ENCODE peak calls at places on chromosomes 5 and 9, in seven cellular contexts. One of them, this sample, is unnamed.

GRCh38 chr5:173984218-173984617 is 4.8 kb upstream of the C5orf47 start:
- DNase-seq in esophagus squamous epithelium: no peak
- DNase-seq in gastrocnemius medialis: no peak
- DNase-seq in transverse colon: no peak
- DNase-seq in kidney: no peak
- DNase-seq in osteoblast: no peak
- DNase-seq in Peyer's patch: no peak
- DNase-seq in this sample: no peak

GRCh38 chr5:378976-379742 is 57.6 kb downstream of the AHRR start:
- DNase-seq in Peyer's patch: peak; percentile 31
- DNase-seq in osteoblast: peak; percentile 95
- DNase-seq in kidney: peak; percentile 10
- DNase-seq in gastrocnemius medialis: no peak
- DNase-seq in esophagus squamous epithelium: no peak
- DNase-seq in transverse colon: no peak
- DNase-seq in this sample: no peak

GRCh38 chr5:83632874-83633273 is 87.8 kb downstream of the HAPLN1 start:
- DNase-seq in gastrocnemius medialis: no peak
- DNase-seq in Peyer's patch: no peak
- DNase-seq in esophagus squamous epithelium: no peak
- DNase-seq in osteoblast: peak; percentile 69
- DNase-seq in transverse colon: no peak
- DNase-seq in kidney: no peak
- DNase-seq in this sample: no peak

GRCh38 chr9:112175796-112176315 is 759 bp upstream of the SUSD1 start:
- DNase-seq in Peyer's patch: no peak
- DNase-seq in esophagus squamous epithelium: no peak
- DNase-seq in gastrocnemius medialis: no peak
- DNase-seq in osteoblast: peak; percentile 65
- DNase-seq in transverse colon: no peak
- DNase-seq in kidney: no peak
- DNase-seq in this sample: no peak

GRCh38 chr5:40474250-40474649 is 205.5 kb upstream of the PTGER4 start:
- DNase-seq in transverse colon: no peak
- DNase-seq in Peyer's patch: no peak
- DNase-seq in gastrocnemius medialis: no peak
- DNase-seq in esophagus squamous epithelium: no peak
- DNase-seq in osteoblast: no peak
- DNase-seq in kidney: no peak
- DNase-seq in this sample: no peak

GRCh38 chr9:129402341-129402739 is 218.6 kb downstream of the C9orf50 start:
- DNase-seq in gastrocnemius medialis: no peak
- DNase-seq in esophagus squamous epithelium: no peak
- DNase-seq in transverse colon: no peak
- DNase-seq in osteoblast: peak; percentile 78
- DNase-seq in kidney: peak; percentile 77
- DNase-seq in Peyer's patch: no peak
- DNase-seq in this sample: no peak

GRCh38 chr9:128078504-128079434 is 10.7 kb downstream of the SLC25A25 start:
- DNase-seq in Peyer's patch: no peak
- DNase-seq in esophagus squamous epithelium: no peak
- DNase-seq in osteoblast: peak; percentile 83
- DNase-seq in kidney: no peak
- DNase-seq in transverse colon: peak; percentile 62
- DNase-seq in gastrocnemius medialis: peak; percentile 65
- DNase-seq in this sample: peak; percentile 48

GRCh38 chr5:161378701-161379100 is 167.8 kb downstream of the GABRB2 start:
- DNase-seq in Peyer's patch: no peak
- DNase-seq in esophagus squamous epithelium: no peak
- DNase-seq in kidney: no peak
- DNase-seq in osteoblast: no peak
- DNase-seq in transverse colon: no peak
- DNase-seq in gastrocnemius medialis: no peak
- DNase-seq in this sample: no peak

GRCh38 chr5:34858798-34859197 is 19.8 kb downstream of the TTC23L start:
- DNase-seq in Peyer's patch: no peak
- DNase-seq in gastrocnemius medialis: no peak
- DNase-seq in transverse colon: no peak
- DNase-seq in kidney: no peak
- DNase-seq in osteoblast: no peak
- DNase-seq in esophagus squamous epithelium: no peak
- DNase-seq in this sample: no peak

GRCh38 chr5:124740991-124741583 is 5.4 kb downstream of the ZNF608 start:
- DNase-seq in Peyer's patch: no peak
- DNase-seq in osteoblast: peak; percentile 83
- DNase-seq in transverse colon: no peak
- DNase-seq in kidney: no peak
- DNase-seq in esophagus squamous epithelium: no peak
- DNase-seq in gastrocnemius medialis: no peak
- DNase-seq in this sample: no peak

GRCh38 chr9:14271078-14271673 is 42.8 kb downstream of the NFIB start:
- DNase-seq in gastrocnemius medialis: peak; percentile 34
- DNase-seq in osteoblast: no peak
- DNase-seq in kidney: peak; percentile 72
- DNase-seq in esophagus squamous epithelium: no peak
- DNase-seq in transverse colon: peak; percentile 40
- DNase-seq in Peyer's patch: peak; percentile 58
- DNase-seq in this sample: peak; percentile 56

GRCh38 chr9:18422296-18423036 is 51.5 kb upstream of the ADAMTSL1 start:
- DNase-seq in transverse colon: no peak
- DNase-seq in Peyer's patch: no peak
- DNase-seq in gastrocnemius medialis: no peak
- DNase-seq in kidney: no peak
- DNase-seq in esophagus squamous epithelium: no peak
- DNase-seq in osteoblast: peak; percentile 3
- DNase-seq in this sample: no peak

GRCh38 chr9:105286098-105286497 is 41.6 kb downstream of the SLC44A1 start:
- DNase-seq in esophagus squamous epithelium: no peak
- DNase-seq in Peyer's patch: no peak
- DNase-seq in kidney: no peak
- DNase-seq in osteoblast: no peak
- DNase-seq in transverse colon: no peak
- DNase-seq in gastrocnemius medialis: no peak
- DNase-seq in this sample: no peak

GRCh38 chr9:24912767-24913166 is 367.1 kb upstream of the IZUMO3 start:
- DNase-seq in Peyer's patch: no peak
- DNase-seq in kidney: no peak
- DNase-seq in osteoblast: no peak
- DNase-seq in esophagus squamous epithelium: no peak
- DNase-seq in transverse colon: no peak
- DNase-seq in gastrocnemius medialis: no peak
- DNase-seq in this sample: no peak

GRCh38 chr9:120715331-120715924 is 1.2 kb upstream of the MEGF9 start:
- DNase-seq in esophagus squamous epithelium: no peak
- DNase-seq in transverse colon: peak; percentile 23
- DNase-seq in kidney: peak; percentile 88
- DNase-seq in Peyer's patch: peak; percentile 57
- DNase-seq in gastrocnemius medialis: peak; percentile 6
- DNase-seq in osteoblast: peak; percentile 87
- DNase-seq in this sample: no peak

GRCh38 chr5:28703651-28704260 is 1665.4 kb upstream of the CDH9 start:
- DNase-seq in gastrocnemius medialis: no peak
- DNase-seq in kidney: no peak
- DNase-seq in Peyer's patch: no peak
- DNase-seq in osteoblast: no peak
- DNase-seq in transverse colon: no peak
- DNase-seq in esophagus squamous epithelium: no peak
- DNase-seq in this sample: no peak

GRCh38 chr5:118906932-118907331 is 81.4 kb downstream of the DTWD2 start:
- DNase-seq in transverse colon: no peak
- DNase-seq in Peyer's patch: no peak
- DNase-seq in esophagus squamous epithelium: no peak
- DNase-seq in gastrocnemius medialis: no peak
- DNase-seq in osteoblast: no peak
- DNase-seq in kidney: no peak
- DNase-seq in this sample: no peak

GRCh38 chr9:563200-563599 is 278.3 kb upstream of the DMRT1 start:
- DNase-seq in osteoblast: no peak
- DNase-seq in gastrocnemius medialis: no peak
- DNase-seq in Peyer's patch: no peak
- DNase-seq in kidney: no peak
- DNase-seq in esophagus squamous epithelium: no peak
- DNase-seq in transverse colon: no peak
- DNase-seq in this sample: no peak

GRCh38 chr9:18678846-18679245 is 204.9 kb downstream of the ADAMTSL1 start:
- DNase-seq in kidney: no peak
- DNase-seq in esophagus squamous epithelium: no peak
- DNase-seq in gastrocnemius medialis: no peak
- DNase-seq in osteoblast: no peak
- DNase-seq in transverse colon: no peak
- DNase-seq in Peyer's patch: no peak
- DNase-seq in this sample: no peak

GRCh38 chr5:116300016-116300601 is 215.3 kb downstream of the COMMD10 start:
- DNase-seq in Peyer's patch: no peak
- DNase-seq in osteoblast: no peak
- DNase-seq in esophagus squamous epithelium: no peak
- DNase-seq in kidney: no peak
- DNase-seq in transverse colon: no peak
- DNase-seq in gastrocnemius medialis: no peak
- DNase-seq in this sample: no peak

GRCh38 chr5:159582756-159583523 is 252.7 kb upstream of the IL12B start:
- DNase-seq in gastrocnemius medialis: no peak
- DNase-seq in kidney: no peak
- DNase-seq in Peyer's patch: no peak
- DNase-seq in osteoblast: no peak
- DNase-seq in esophagus squamous epithelium: no peak
- DNase-seq in transverse colon: no peak
- DNase-seq in this sample: no peak

GRCh38 chr9:136859821-136860269 is 6.3 kb downstream of the EDF1 start:
- DNase-seq in esophagus squamous epithelium: no peak
- DNase-seq in kidney: peak; percentile 69
- DNase-seq in osteoblast: no peak
- DNase-seq in transverse colon: peak; percentile 75
- DNase-seq in Peyer's patch: peak; percentile 63
- DNase-seq in gastrocnemius medialis: no peak
- DNase-seq in this sample: no peak

GRCh38 chr9:136860933-136861873 is 4.9 kb downstream of the EDF1 start:
- DNase-seq in esophagus squamous epithelium: no peak
- DNase-seq in gastrocnemius medialis: no peak
- DNase-seq in Peyer's patch: no peak
- DNase-seq in transverse colon: peak; percentile 7
- DNase-seq in osteoblast: peak; percentile 79
- DNase-seq in kidney: no peak
- DNase-seq in this sample: no peak

GRCh38 chr9:136861874-136862457 is 4.1 kb downstream of the EDF1 start:
- DNase-seq in gastrocnemius medialis: no peak
- DNase-seq in osteoblast: peak; percentile 47
- DNase-seq in Peyer's patch: no peak
- DNase-seq in transverse colon: peak; percentile 7
- DNase-seq in kidney: no peak
- DNase-seq in esophagus squamous epithelium: no peak
- DNase-seq in this sample: no peak

GRCh38 chr9:136858844-136859757 is 7.0 kb downstream of the MAMDC4 start:
- DNase-seq in Peyer's patch: peak; percentile 93
- DNase-seq in kidney: peak; percentile 80
- DNase-seq in osteoblast: peak; percentile 97
- DNase-seq in gastrocnemius medialis: no peak
- DNase-seq in transverse colon: peak; percentile 92
- DNase-seq in esophagus squamous epithelium: no peak
- DNase-seq in this sample: peak; percentile 95

DNA sequence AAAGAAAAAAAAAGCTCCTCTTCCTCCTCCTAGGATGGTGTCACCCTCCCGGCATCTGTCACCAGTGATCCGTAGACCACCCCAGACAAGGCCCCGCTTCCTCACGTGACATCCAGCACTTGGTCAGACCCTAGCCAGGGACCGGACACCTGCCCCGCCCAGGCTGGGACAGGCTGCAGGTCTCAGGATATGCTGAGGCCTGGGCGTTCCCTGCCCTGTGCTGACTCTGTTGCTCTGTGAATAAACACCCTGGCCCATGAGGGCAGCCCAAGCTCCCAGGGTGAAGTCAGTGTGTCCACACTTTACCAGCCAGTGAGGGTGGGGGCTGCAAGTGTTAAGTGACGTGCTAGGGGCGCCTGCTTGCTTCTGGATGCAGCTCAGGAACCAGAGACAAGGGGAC is 5.6 kb downstream of the EDF1 start:
- DNase-seq in gastrocnemius medialis: no peak
- DNase-seq in osteoblast: peak; percentile 53
- DNase-seq in Peyer's patch: peak; percentile 53
- DNase-seq in transverse colon: peak; percentile 42
- DNase-seq in esophagus squamous epithelium: no peak
- DNase-seq in kidney: no peak
- DNase-seq in this sample: no peak
- H3K36me3 ChIP-seq in gastrocnemius medialis: no peaks in the 10 kb centered on the region
- H3K36me3 ChIP-seq in osteoblast: peaks cover 29% of the 10 kb centered on the region
- H3K36me3 ChIP-seq in Peyer's patch: no peaks in the 10 kb centered on the region
- H3K36me3 ChIP-seq in transverse colon: no peaks in the 10 kb centered on the region
- H3K36me3 ChIP-seq in esophagus squamous epithelium: peaks cover 26% of the 10 kb centered on the region
- H3K36me3 ChIP-seq in kidney: peaks cover 23% of the 10 kb centered on the region
- H3K36me3 ChIP-seq in this sample: peaks cover 44% of the 10 kb centered on the region

GRCh38 chr9:114371986-114372917 is 15.5 kb downstream of the AKNA start:
- DNase-seq in osteoblast: peak; percentile 83
- DNase-seq in Peyer's patch: peak; percentile 86
- DNase-seq in esophagus squamous epithelium: no peak
- DNase-seq in kidney: peak; percentile 78
- DNase-seq in transverse colon: peak; percentile 45
- DNase-seq in gastrocnemius medialis: no peak
- DNase-seq in this sample: no peak
- H3K4me3 ChIP-seq in osteoblast: no peak overlapping the region
- H3K4me3 ChIP-seq in Peyer's patch: no peak overlapping the region
- H3K4me3 ChIP-seq in esophagus squamous epithelium: peak overlapping the region; percentile 21
- H3K4me3 ChIP-seq in kidney: no peak overlapping the region
- H3K4me3 ChIP-seq in transverse colon: no peak overlapping the region
- H3K4me3 ChIP-seq in gastrocnemius medialis: no peak overlapping the region
- H3K4me3 ChIP-seq in this sample: no peak overlapping the region

GRCh38 chr5:136153581-136154236 is 21.1 kb downstream of the SMAD5 start:
- DNase-seq in gastrocnemius medialis: no peak
- DNase-seq in Peyer's patch: no peak
- DNase-seq in osteoblast: no peak
- DNase-seq in transverse colon: no peak
- DNase-seq in kidney: no peak
- DNase-seq in esophagus squamous epithelium: no peak
- DNase-seq in this sample: no peak

GRCh38 chr5:136157514-136157913 is 24.9 kb downstream of the SMAD5 start:
- DNase-seq in transverse colon: no peak
- DNase-seq in kidney: no peak
- DNase-seq in Peyer's patch: no peak
- DNase-seq in gastrocnemius medialis: no peak
- DNase-seq in osteoblast: no peak
- DNase-seq in esophagus squamous epithelium: no peak
- DNase-seq in this sample: no peak

GRCh38 chr5:136155078-136155477 is 22.4 kb downstream of the SMAD5 start:
- DNase-seq in kidney: no peak
- DNase-seq in esophagus squamous epithelium: no peak
- DNase-seq in osteoblast: no peak
- DNase-seq in gastrocnemius medialis: no peak
- DNase-seq in transverse colon: no peak
- DNase-seq in Peyer's patch: no peak
- DNase-seq in this sample: no peak

GRCh38 chr5:136159457-136159856 is 26.8 kb downstream of the SMAD5 start:
- DNase-seq in gastrocnemius medialis: no peak
- DNase-seq in osteoblast: peak; percentile 37
- DNase-seq in kidney: no peak
- DNase-seq in transverse colon: no peak
- DNase-seq in esophagus squamous epithelium: no peak
- DNase-seq in Peyer's patch: no peak
- DNase-seq in this sample: no peak

GRCh38 chr5:136155769-136156168 is 23.1 kb downstream of the SMAD5 start:
- DNase-seq in kidney: no peak
- DNase-seq in gastrocnemius medialis: no peak
- DNase-seq in osteoblast: no peak
- DNase-seq in transverse colon: no peak
- DNase-seq in Peyer's patch: no peak
- DNase-seq in esophagus squamous epithelium: no peak
- DNase-seq in this sample: no peak
- H3K36me3 ChIP-seq in kidney: peaks cover 25% of the 10 kb centered on the region
- H3K36me3 ChIP-seq in gastrocnemius medialis: no peaks in the 10 kb centered on the region
- H3K36me3 ChIP-seq in osteoblast: peaks cover 31% of the 10 kb centered on the region
- H3K36me3 ChIP-seq in transverse colon: no peaks in the 10 kb centered on the region
- H3K36me3 ChIP-seq in Peyer's patch: no peaks in the 10 kb centered on the region
- H3K36me3 ChIP-seq in esophagus squamous epithelium: no peaks in the 10 kb centered on the region
- H3K36me3 ChIP-seq in this sample: peaks cover 5% of the 10 kb centered on the region

GRCh38 chr5:91281409-91281808 is 101.7 kb downstream of the ARRDC3 start:
- DNase-seq in osteoblast: peak; percentile 81
- DNase-seq in esophagus squamous epithelium: no peak
- DNase-seq in Peyer's patch: no peak
- DNase-seq in gastrocnemius medialis: no peak
- DNase-seq in kidney: no peak
- DNase-seq in transverse colon: no peak
- DNase-seq in this sample: no peak
- H3K4me3 ChIP-seq in osteoblast: peak overlapping the region; percentile 76
- H3K4me3 ChIP-seq in esophagus squamous epithelium: no peak overlapping the region
- H3K4me3 ChIP-seq in Peyer's patch: no peak overlapping the region
- H3K4me3 ChIP-seq in gastrocnemius medialis: no peak overlapping the region
- H3K4me3 ChIP-seq in kidney: peak overlapping the region; percentile 82
- H3K4me3 ChIP-seq in transverse colon: no peak overlapping the region
- H3K4me3 ChIP-seq in this sample: peak overlapping the region; percentile 55

This sample was measured in stomach.